ENCODE peak calls at places on chromosomes 5 and 9, in four cellular contexts. W is ascending aorta, M is HAP-1, Q is brain microvascular endothelial cell. S is an unnamed sample. For H3K36me3, the result is how much of the 10 kb centered on the place peaks cover.

GRCh38 chr9:137724114-137724445 is 105.3 kb downstream of the EHMT1 start:
- DNase-seq in W (no peak), M (no peak), Q (peak), S (no peak)

GRCh38 chr5:151040211-151040747 is 19.9 kb downstream of the GPX3 start:
- DNase-seq in W (no peak), M (no peak), Q (no peak), S (peak)

GRCh38 chr9:75372499-75373268 is 284.4 kb downstream of the OSTF1 start:
- DNase-seq in W (no peak), M (no peak), Q (peak), S (peak)

GRCh38 chr5:78649816-78650561 is 1.4 kb upstream of the LHFPL2 start:
- DNase-seq in W (no peak), M (no peak), Q (peak), S (no peak)

GRCh38 chr5:59583810-59584562 is 309.5 kb downstream of the PDE4D start:
- DNase-seq in W (no peak), M (no peak), Q (no peak), S (no peak)

GRCh38 chr5:149063017-149063687 is at the start of gene SH3TC2:
- DNase-seq in W (no peak), M (no peak), Q (peak), S (peak)

GRCh38 chr5:177387405-177387804 is 3.2 kb downstream of the SLC34A1 start:
- DNase-seq in W (no peak), M (no peak), Q (no peak), S (no peak)

GRCh38 chr5:34889394-34889793 is 25.9 kb downstream of the RAD1 start:
- DNase-seq in W (no peak), M (no peak), Q (no peak), S (no peak)

GRCh38 chr5:168477060-168477459 is 9.2 kb upstream of the RARS1 start:
- DNase-seq in W (no peak), M (no peak), Q (peak), S (no peak)

GRCh38 chr9:114856942-114857315 is 51.1 kb upstream of the TNFSF15 start:
- DNase-seq in W (no peak), M (no peak), Q (no peak), S (no peak)

GRCh38 chr5:178428341-178429155 is 161.6 kb downstream of the COL23A1 start:
- DNase-seq in W (peak), M (no peak), Q (no peak), S (peak)

GRCh38 chr9:107177857-107178256 is 105.2 kb upstream of the RAD23B start:
- DNase-seq in W (no peak), M (no peak), Q (no peak), S (no peak)

GRCh38 chr5:141492168-141492885 is 3.4 kb downstream of the PCDHGC5 start:
- DNase-seq in W (no peak), M (no peak), Q (no peak), S (no peak)

GRCh38 chr5:75584641-75585040 is 26.6 kb upstream of the ANKDD1B start:
- DNase-seq in W (no peak), M (no peak), Q (no peak), S (no peak)

DNA sequence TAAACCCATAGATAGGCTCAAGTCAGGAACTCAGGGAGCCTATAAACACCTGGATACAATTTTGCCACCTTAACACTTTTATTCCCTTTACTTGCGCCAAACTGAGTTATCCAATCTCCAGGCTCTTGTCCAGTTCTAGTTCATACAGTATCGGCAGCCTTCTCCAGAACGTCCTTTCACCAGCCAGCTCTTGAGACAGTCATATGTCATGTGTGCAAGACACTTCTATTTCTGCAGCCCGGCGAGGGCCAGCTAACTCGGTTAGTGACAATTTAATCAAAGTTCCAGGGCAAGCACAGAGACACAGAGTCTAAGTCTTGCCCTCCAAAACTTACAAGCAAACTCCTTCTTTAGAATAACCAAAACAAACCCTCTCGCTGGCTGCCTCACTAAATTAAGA is 12.9 kb downstream of the ABCA1 start:
- DNase-seq in W (no peak), M (no peak), Q (no peak), S (no peak)
- H3K36me3 ChIP-seq in W (under half), M (under half), Q (under half), S (under half)

GRCh38 chr9:87963770-87964169 is 10.6 kb downstream of the CDK20 start:
- DNase-seq in W (no peak), M (no peak), Q (no peak), S (no peak)

GRCh38 chr9:87959916-87960581 is 14.3 kb downstream of the CDK20 start:
- DNase-seq in W (no peak), M (no peak), Q (no peak), S (no peak)

GRCh38 chr9:87954230-87954629 is 20.1 kb downstream of the CDK20 start:
- DNase-seq in W (no peak), M (no peak), Q (no peak), S (no peak)

GRCh38 chr9:87957839-87958238 is 16.5 kb downstream of the CDK20 start:
- DNase-seq in W (no peak), M (no peak), Q (no peak), S (no peak)

GRCh38 chr9:87958591-87958990 is 15.7 kb downstream of the CDK20 start:
- DNase-seq in W (no peak), M (no peak), Q (no peak), S (no peak)
- H3K36me3 ChIP-seq in W (under half), M (under half), Q (under half), S (under half)

GRCh38 chr5:172890659-172891058 is 56.6 kb downstream of the ERGIC1 start:
- DNase-seq in W (no peak), M (no peak), Q (no peak), S (no peak)

GRCh38 chr5:172894767-172895166 is 60.7 kb downstream of the ERGIC1 start:
- DNase-seq in W (no peak), M (no peak), Q (no peak), S (no peak)

GRCh38 chr5:172895549-172895948 is 61.5 kb downstream of the ERGIC1 start:
- DNase-seq in W (no peak), M (no peak), Q (no peak), S (no peak)

GRCh38 chr5:172891716-172892421 is 57.8 kb downstream of the ERGIC1 start:
- DNase-seq in W (peak), M (no peak), Q (no peak), S (no peak)

GRCh38 chr5:172892713-172893112 is 58.7 kb downstream of the ERGIC1 start:
- DNase-seq in W (no peak), M (no peak), Q (no peak), S (no peak)
- H3K36me3 ChIP-seq in W (under half), M (under half), Q (under half), S (half or more)

DNA sequence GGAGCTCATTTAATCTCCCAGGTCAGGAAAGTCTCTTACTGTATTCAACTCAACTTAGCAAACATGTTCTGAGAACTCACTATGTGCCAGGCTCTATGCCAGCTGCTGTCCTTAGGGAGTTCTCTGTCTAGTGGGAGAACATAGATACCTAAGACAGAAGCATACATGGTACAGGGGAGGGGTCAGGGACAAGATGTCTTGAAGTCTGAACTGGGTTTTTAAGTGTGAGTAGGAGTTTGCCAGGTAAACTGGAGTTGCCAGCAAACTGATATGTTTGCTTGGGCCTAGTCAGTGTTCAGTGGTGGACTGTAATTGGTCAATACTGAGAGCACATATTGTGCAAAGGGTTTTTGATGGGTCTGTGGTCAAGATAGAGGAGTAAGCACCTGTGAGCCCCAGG is 18.3 kb upstream of the GLE1 start:
- DNase-seq in W (no peak), M (no peak), Q (no peak), S (no peak)
- H3K36me3 ChIP-seq in W (half or more), M (half or more), Q (half or more), S (under half)

DNA sequence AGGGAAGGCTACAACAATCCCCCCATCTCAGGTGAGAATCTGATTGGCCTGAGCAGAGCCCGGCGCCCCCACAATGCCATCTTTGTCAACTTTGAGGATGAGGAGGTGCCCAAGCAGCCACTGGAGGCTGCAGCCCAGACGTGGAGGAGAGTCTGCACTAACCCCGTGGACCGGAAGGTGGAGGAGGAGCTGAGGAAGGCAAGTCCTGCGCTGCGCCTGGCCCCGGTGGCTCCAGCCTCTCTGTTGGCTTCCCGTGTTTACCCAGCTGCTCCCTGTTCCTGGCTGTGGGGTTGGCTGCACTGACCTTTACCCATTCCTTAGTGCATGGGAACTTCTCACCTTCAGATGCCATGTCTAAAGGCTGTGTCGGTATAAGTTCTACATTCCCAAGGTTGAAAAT is 11.0 kb upstream of the CEL start:
- DNase-seq in W (no peak), M (no peak), Q (no peak), S (no peak)
- H3K36me3 ChIP-seq in W (half or more), M (half or more), Q (under half), S (under half)

GRCh38 chr5:154627711-154628678 is 127.2 kb upstream of the LARP1 start:
- DNase-seq in W (no peak), M (peak), Q (no peak), S (peak)
- H3K36me3 ChIP-seq in W (under half), M (under half), Q (under half), S (under half)

DNA sequence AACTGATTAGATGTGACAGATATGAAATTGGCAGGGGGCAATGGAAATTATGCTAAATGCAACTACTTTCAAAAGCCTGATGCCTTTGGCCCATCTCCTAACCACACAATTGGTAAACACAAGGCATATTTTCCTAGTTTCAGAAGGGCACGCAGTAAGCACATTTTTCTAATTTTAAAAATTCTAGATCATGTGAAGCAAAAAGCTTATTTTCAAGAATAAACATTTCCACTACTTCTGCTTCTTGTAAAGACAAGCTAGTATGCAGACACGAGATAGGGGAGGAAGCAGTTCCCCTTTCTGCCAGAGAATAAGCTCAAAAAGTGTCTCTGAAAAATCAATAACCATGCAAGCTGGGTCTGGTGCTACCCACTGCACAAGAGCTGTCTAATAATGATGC is 67.7 kb downstream of the ABCA1 start:
- DNase-seq in W (no peak), M (no peak), Q (no peak), S (no peak)
- H3K36me3 ChIP-seq in W (under half), M (under half), Q (under half), S (under half)

DNA sequence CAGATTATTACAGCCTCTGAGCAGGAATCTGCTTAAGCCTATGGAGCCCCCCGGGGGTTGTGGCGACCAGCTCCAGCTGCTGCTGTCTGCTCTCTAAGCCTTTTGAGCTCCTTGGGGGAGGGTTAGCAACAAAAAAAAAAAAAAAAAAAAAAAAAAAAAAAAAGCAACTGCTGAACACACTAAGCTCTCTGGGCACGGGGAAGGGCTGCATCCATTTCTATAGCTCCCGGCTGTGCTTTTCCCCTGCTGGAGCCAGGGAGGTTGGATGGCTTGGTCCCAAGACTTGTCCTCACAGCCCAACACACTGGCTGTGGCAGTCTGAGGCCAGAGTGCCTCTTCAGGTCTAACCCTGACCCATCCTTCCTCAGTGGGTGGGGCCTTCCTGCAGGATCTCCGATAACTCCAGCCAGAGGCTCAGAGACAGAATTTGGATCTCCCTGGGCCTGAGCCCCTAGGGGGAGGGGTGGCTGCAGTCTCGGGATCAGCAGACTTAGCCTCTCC is 82.1 kb downstream of the FBN2 start:
- DNase-seq in W (no peak), M (no peak), Q (no peak), S (no peak)
- H3K36me3 ChIP-seq in W (under half), M (under half), Q (under half), S (under half)

GRCh38 chr9:130608554-130609122 is 29.3 kb downstream of the FUBP3 start:
- DNase-seq in W (no peak), M (no peak), Q (no peak), S (no peak)
- H3K36me3 ChIP-seq in W (under half), M (under half), Q (under half), S (under half)

GRCh38 chr9:124373386-124373785 is 41.9 kb downstream of the PSMB7 start:
- DNase-seq in W (no peak), M (no peak), Q (no peak), S (no peak)
- H3K36me3 ChIP-seq in W (under half), M (under half), Q (under half), S (under half)